ENCODE peak calls at places on chromosomes 2 and 18, in nine cellular contexts. One of them, this sample, is unnamed.
A peak's percentile ranks its signal among the peaks of the same experiment; 100 is the strongest.

GRCh38 chr2:134785659-134786058 is 52.8 kb upstream of the ACMSD start:
- DNase-seq in kidney epithelial cell: no peak
- DNase-seq in H1: no peak
- DNase-seq in ovary: no peak
- DNase-seq in IMR-90: no peak
- DNase-seq in A549: no peak
- DNase-seq in heart left ventricle: no peak
- DNase-seq in upper lobe of right lung: no peak
- DNase-seq in suprapubic skin: no peak
- DNase-seq in this sample: no peak

GRCh38 chr18:62505669-62506494 is 16.9 kb upstream of the ZCCHC2 start:
- DNase-seq in kidney epithelial cell: no peak
- DNase-seq in H1: no peak
- DNase-seq in ovary: no peak
- DNase-seq in IMR-90: no peak
- DNase-seq in A549: no peak
- DNase-seq in heart left ventricle: no peak
- DNase-seq in upper lobe of right lung: no peak
- DNase-seq in suprapubic skin: no peak
- DNase-seq in this sample: no peak

GRCh38 chr2:112582314-112582746 is 2.1 kb upstream of the CHCHD5 start:
- DNase-seq in kidney epithelial cell: peak; percentile 25
- DNase-seq in H1: no peak
- DNase-seq in ovary: no peak
- DNase-seq in IMR-90: peak; percentile 68
- DNase-seq in A549: peak; percentile 65
- DNase-seq in heart left ventricle: no peak
- DNase-seq in upper lobe of right lung: no peak
- DNase-seq in suprapubic skin: no peak
- DNase-seq in this sample: no peak

GRCh38 chr18:41266214-41266613 is 688.8 kb upstream of the PIK3C3 start:
- DNase-seq in kidney epithelial cell: no peak
- DNase-seq in H1: no peak
- DNase-seq in ovary: no peak
- DNase-seq in IMR-90: no peak
- DNase-seq in A549: no peak
- DNase-seq in heart left ventricle: no peak
- DNase-seq in upper lobe of right lung: no peak
- DNase-seq in suprapubic skin: no peak
- DNase-seq in this sample: no peak

GRCh38 chr2:127660291-127660578 is 14.3 kb downstream of the GPR17 start:
- DNase-seq in kidney epithelial cell: no peak
- DNase-seq in H1: no peak
- DNase-seq in ovary: no peak
- DNase-seq in IMR-90: no peak
- DNase-seq in A549: no peak
- DNase-seq in heart left ventricle: no peak
- DNase-seq in upper lobe of right lung: peak; percentile 22
- DNase-seq in suprapubic skin: peak; percentile 34
- DNase-seq in this sample: no peak

GRCh38 chr18:12092398-12093229 is 1.0 kb upstream of the ANKRD62 start:
- DNase-seq in kidney epithelial cell: no peak
- DNase-seq in H1: no peak
- DNase-seq in ovary: no peak
- DNase-seq in IMR-90: no peak
- DNase-seq in A549: peak; percentile 53
- DNase-seq in heart left ventricle: peak; percentile 63
- DNase-seq in upper lobe of right lung: no peak
- DNase-seq in suprapubic skin: no peak
- DNase-seq in this sample: no peak

GRCh38 chr2:45688479-45689298 is 37.2 kb downstream of the PRKCE start:
- DNase-seq in kidney epithelial cell: no peak
- DNase-seq in H1: no peak
- DNase-seq in ovary: no peak
- DNase-seq in IMR-90: peak; percentile 18
- DNase-seq in A549: no peak
- DNase-seq in heart left ventricle: no peak
- DNase-seq in upper lobe of right lung: no peak
- DNase-seq in suprapubic skin: no peak
- DNase-seq in this sample: no peak

GRCh38 chr2:148350211-148350610 is 294.3 kb upstream of the EPC2 start:
- DNase-seq in kidney epithelial cell: no peak
- DNase-seq in H1: no peak
- DNase-seq in ovary: no peak
- DNase-seq in IMR-90: no peak
- DNase-seq in A549: no peak
- DNase-seq in heart left ventricle: no peak
- DNase-seq in upper lobe of right lung: no peak
- DNase-seq in suprapubic skin: no peak
- DNase-seq in this sample: no peak

GRCh38 chr18:63869851-63870250 is 17.7 kb upstream of the SERPINB2 start:
- DNase-seq in kidney epithelial cell: no peak
- DNase-seq in H1: no peak
- DNase-seq in ovary: no peak
- DNase-seq in IMR-90: peak; percentile 45
- DNase-seq in A549: no peak
- DNase-seq in heart left ventricle: no peak
- DNase-seq in upper lobe of right lung: no peak
- DNase-seq in suprapubic skin: no peak
- DNase-seq in this sample: no peak

GRCh38 chr2:105380432-105381118 is 18.3 kb downstream of the FHL2 start:
- DNase-seq in kidney epithelial cell: no peak
- DNase-seq in H1: no peak
- DNase-seq in ovary: peak; percentile 36
- DNase-seq in IMR-90: peak; percentile 55
- DNase-seq in A549: no peak
- DNase-seq in heart left ventricle: peak; percentile 39
- DNase-seq in upper lobe of right lung: no peak
- DNase-seq in suprapubic skin: peak; percentile 54
- DNase-seq in this sample: no peak

GRCh38 chr2:148338544-148338943 is 306.0 kb upstream of the EPC2 start:
- DNase-seq in kidney epithelial cell: peak; percentile 18
- DNase-seq in H1: no peak
- DNase-seq in ovary: no peak
- DNase-seq in IMR-90: peak; percentile 87
- DNase-seq in A549: no peak
- DNase-seq in heart left ventricle: no peak
- DNase-seq in upper lobe of right lung: no peak
- DNase-seq in suprapubic skin: no peak
- DNase-seq in this sample: peak; percentile 19

GRCh38 chr18:78069784-78070664 is 820.4 kb downstream of the GALR1 start:
- DNase-seq in kidney epithelial cell: no peak
- DNase-seq in H1: no peak
- DNase-seq in ovary: no peak
- DNase-seq in IMR-90: no peak
- DNase-seq in A549: no peak
- DNase-seq in heart left ventricle: no peak
- DNase-seq in upper lobe of right lung: no peak
- DNase-seq in suprapubic skin: no peak
- DNase-seq in this sample: no peak

GRCh38 chr2:217622664-217623063 is 380.1 kb downstream of the TNS1 start:
- DNase-seq in kidney epithelial cell: no peak
- DNase-seq in H1: no peak
- DNase-seq in ovary: no peak
- DNase-seq in IMR-90: peak; percentile 18
- DNase-seq in A549: no peak
- DNase-seq in heart left ventricle: no peak
- DNase-seq in upper lobe of right lung: no peak
- DNase-seq in suprapubic skin: no peak
- DNase-seq in this sample: no peak

GRCh38 chr2:64654993-64655666 is 1.4 kb upstream of the SERTAD2 start:
- DNase-seq in kidney epithelial cell: no peak
- DNase-seq in H1: no peak
- DNase-seq in ovary: no peak
- DNase-seq in IMR-90: no peak
- DNase-seq in A549: peak; percentile 45
- DNase-seq in heart left ventricle: no peak
- DNase-seq in upper lobe of right lung: no peak
- DNase-seq in suprapubic skin: no peak
- DNase-seq in this sample: no peak

GRCh38 chr2:233976690-233977294 is 59.6 kb downstream of the TRPM8 start:
- DNase-seq in kidney epithelial cell: peak; percentile 38
- DNase-seq in H1: no peak
- DNase-seq in ovary: no peak
- DNase-seq in IMR-90: peak; percentile 76
- DNase-seq in A549: peak; percentile 84
- DNase-seq in heart left ventricle: no peak
- DNase-seq in upper lobe of right lung: no peak
- DNase-seq in suprapubic skin: no peak
- DNase-seq in this sample: peak; percentile 17

GRCh38 chr2:3344897-3345296 is 32.7 kb downstream of the EIPR1 start:
- DNase-seq in kidney epithelial cell: no peak
- DNase-seq in H1: no peak
- DNase-seq in ovary: no peak
- DNase-seq in IMR-90: no peak
- DNase-seq in A549: no peak
- DNase-seq in heart left ventricle: no peak
- DNase-seq in upper lobe of right lung: peak; percentile 39
- DNase-seq in suprapubic skin: no peak
- DNase-seq in this sample: no peak

GRCh38 chr18:67217551-67218166 is 298.9 kb downstream of the DSEL start:
- DNase-seq in kidney epithelial cell: peak; percentile 9
- DNase-seq in H1: no peak
- DNase-seq in ovary: peak; percentile 39
- DNase-seq in IMR-90: peak; percentile 78
- DNase-seq in A549: peak; percentile 44
- DNase-seq in heart left ventricle: no peak
- DNase-seq in upper lobe of right lung: no peak
- DNase-seq in suprapubic skin: no peak
- DNase-seq in this sample: peak; percentile 40

GRCh38 chr18:77140439-77141109 is 8.0 kb upstream of the MBP start:
- DNase-seq in kidney epithelial cell: no peak
- DNase-seq in H1: no peak
- DNase-seq in ovary: no peak
- DNase-seq in IMR-90: no peak
- DNase-seq in A549: no peak
- DNase-seq in heart left ventricle: no peak
- DNase-seq in upper lobe of right lung: no peak
- DNase-seq in suprapubic skin: peak; percentile 85
- DNase-seq in this sample: no peak

GRCh38 chr2:143581134-143581533 is 451.9 kb downstream of the ARHGAP15 start:
- DNase-seq in kidney epithelial cell: no peak
- DNase-seq in H1: no peak
- DNase-seq in ovary: no peak
- DNase-seq in IMR-90: no peak
- DNase-seq in A549: no peak
- DNase-seq in heart left ventricle: no peak
- DNase-seq in upper lobe of right lung: no peak
- DNase-seq in suprapubic skin: no peak
- DNase-seq in this sample: no peak

GRCh38 chr2:231001036-231001435 is 5.1 kb downstream of the SPATA3 start:
- DNase-seq in kidney epithelial cell: no peak
- DNase-seq in H1: no peak
- DNase-seq in ovary: no peak
- DNase-seq in IMR-90: no peak
- DNase-seq in A549: no peak
- DNase-seq in heart left ventricle: no peak
- DNase-seq in upper lobe of right lung: no peak
- DNase-seq in suprapubic skin: no peak
- DNase-seq in this sample: no peak
- TF ChIP-seq CTCF in kidney epithelial cell: no peak
- TF ChIP-seq CTCF in H1: no peak
- TF ChIP-seq CTCF in ovary: no peak
- TF ChIP-seq CTCF in IMR-90: no peak
- TF ChIP-seq CTCF in A549: no peak
- TF ChIP-seq CTCF in heart left ventricle: no peak
- TF ChIP-seq CTCF in upper lobe of right lung: no peak
- TF ChIP-seq CTCF in suprapubic skin: no peak
- TF ChIP-seq CTCF in this sample: no peak

DNA sequence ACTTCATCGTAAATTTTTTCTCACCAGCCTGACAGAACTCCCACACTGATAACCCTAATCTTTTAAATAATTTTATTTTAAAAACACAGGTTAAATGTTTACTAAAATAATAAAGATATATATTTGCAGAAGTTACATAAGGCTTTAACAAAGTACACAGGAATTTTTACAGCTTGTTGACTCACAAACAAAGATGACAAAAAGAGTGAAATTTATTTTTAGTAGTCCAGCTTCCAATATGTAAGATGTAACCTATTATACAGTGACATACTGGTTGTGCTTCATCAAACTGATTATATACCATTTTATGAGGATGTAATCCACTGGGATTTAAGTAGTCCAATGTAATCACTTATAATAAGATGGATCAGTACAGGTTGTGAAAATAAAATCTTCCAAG is 348.9 kb upstream of the SLC39A10 start:
- DNase-seq in kidney epithelial cell: no peak
- DNase-seq in H1: no peak
- DNase-seq in ovary: no peak
- DNase-seq in IMR-90: no peak
- DNase-seq in A549: no peak
- DNase-seq in heart left ventricle: no peak
- DNase-seq in upper lobe of right lung: no peak
- DNase-seq in suprapubic skin: no peak
- DNase-seq in this sample: no peak
- H3K4me3 ChIP-seq in kidney epithelial cell: no peak overlapping the region
- H3K4me3 ChIP-seq in H1: no peak overlapping the region
- H3K4me3 ChIP-seq in ovary: no peak overlapping the region
- H3K4me3 ChIP-seq in IMR-90: no peak overlapping the region
- H3K4me3 ChIP-seq in A549: no peak overlapping the region
- H3K4me3 ChIP-seq in heart left ventricle: no peak overlapping the region
- H3K4me3 ChIP-seq in upper lobe of right lung: no peak overlapping the region
- H3K4me3 ChIP-seq in suprapubic skin: no peak overlapping the region
- H3K4me3 ChIP-seq in this sample: no peak overlapping the region

GRCh38 chr2:85830645-85831044 is 58.1 kb downstream of the ST3GAL5 start:
- DNase-seq in kidney epithelial cell: no peak
- DNase-seq in H1: no peak
- DNase-seq in ovary: no peak
- DNase-seq in IMR-90: no peak
- DNase-seq in A549: peak; percentile 34
- DNase-seq in heart left ventricle: no peak
- DNase-seq in upper lobe of right lung: no peak
- DNase-seq in suprapubic skin: no peak
- DNase-seq in this sample: no peak
- TF ChIP-seq CTCF in kidney epithelial cell: no peak
- TF ChIP-seq CTCF in H1: no peak
- TF ChIP-seq CTCF in ovary: no peak
- TF ChIP-seq CTCF in IMR-90: no peak
- TF ChIP-seq CTCF in A549: peak; percentile 23
- TF ChIP-seq CTCF in heart left ventricle: no peak
- TF ChIP-seq CTCF in upper lobe of right lung: peak; percentile 10
- TF ChIP-seq CTCF in suprapubic skin: no peak
- TF ChIP-seq CTCF in this sample: no peak

DNA sequence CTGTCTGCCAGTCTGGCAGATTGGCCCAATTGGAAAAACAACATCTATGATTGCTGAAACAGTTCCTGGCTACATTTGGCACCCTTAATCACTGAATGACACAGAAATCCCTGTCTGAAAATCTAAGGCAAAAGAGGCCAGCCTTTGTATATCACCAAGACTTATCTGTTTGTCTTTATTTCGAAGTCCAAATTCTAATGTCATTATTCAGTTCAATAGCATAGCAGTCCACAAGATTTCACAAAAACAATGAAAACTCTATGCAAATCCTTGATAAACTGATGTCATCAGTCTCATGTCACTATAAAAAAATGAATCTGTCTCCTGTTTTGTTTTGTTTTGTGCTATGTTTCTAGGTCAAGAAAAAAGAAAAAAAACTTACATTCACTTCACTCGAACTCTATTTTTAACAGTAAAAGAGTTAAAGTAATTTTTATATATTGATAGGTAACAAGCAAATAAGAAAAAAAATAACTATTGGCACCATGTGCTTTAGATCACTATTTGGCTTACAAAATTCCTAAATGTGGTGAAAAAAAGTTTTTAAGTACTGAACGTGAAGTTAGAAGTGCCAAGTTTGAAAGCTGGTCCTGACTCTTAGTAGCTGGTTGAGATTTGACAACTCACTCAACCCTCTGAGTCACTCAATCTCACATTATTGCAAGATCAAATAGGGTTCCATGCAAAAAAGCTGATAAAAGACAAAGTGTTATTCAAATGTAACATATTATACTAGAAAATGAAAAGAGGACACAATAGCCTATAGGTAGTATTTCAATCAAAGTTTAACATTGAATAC is 359.3 kb downstream of the IRS1 start:
- DNase-seq in kidney epithelial cell: no peak
- DNase-seq in H1: no peak
- DNase-seq in ovary: no peak
- DNase-seq in IMR-90: peak; percentile 66
- DNase-seq in A549: no peak
- DNase-seq in heart left ventricle: no peak
- DNase-seq in upper lobe of right lung: no peak
- DNase-seq in suprapubic skin: no peak
- DNase-seq in this sample: no peak
- H3K4me3 ChIP-seq in kidney epithelial cell: no peak overlapping the region
- H3K4me3 ChIP-seq in H1: no peak overlapping the region
- H3K4me3 ChIP-seq in ovary: no peak overlapping the region
- H3K4me3 ChIP-seq in IMR-90: no peak overlapping the region
- H3K4me3 ChIP-seq in A549: no peak overlapping the region
- H3K4me3 ChIP-seq in heart left ventricle: no peak overlapping the region
- H3K4me3 ChIP-seq in upper lobe of right lung: no peak overlapping the region
- H3K4me3 ChIP-seq in suprapubic skin: no peak overlapping the region
- H3K4me3 ChIP-seq in this sample: no peak overlapping the region